ENCODE peak calls at places on chromosomes 11 and 22, in five cellular contexts. One of them, this sample, is unnamed.

GRCh38 chr11:45383229-45383628 is 97.1 kb upstream of the SYT13 start:
- DNase-seq in tibial artery: no peak
- DNase-seq in hepatocyte: no peak
- DNase-seq in lower lobe of right lung: no peak
- DNase-seq in mammary epithelial cell: peak; percentile 6
- DNase-seq in this sample: no peak

GRCh38 chr11:128814856-128815705 is 52.0 kb downstream of the KCNJ1 start:
- DNase-seq in tibial artery: no peak
- DNase-seq in hepatocyte: peak; percentile 82
- DNase-seq in lower lobe of right lung: no peak
- DNase-seq in mammary epithelial cell: peak; percentile 76
- DNase-seq in this sample: no peak

GRCh38 chr11:111978028-111978771 is 41.1 kb downstream of the DIXDC1 start:
- DNase-seq in tibial artery: peak; percentile 90
- DNase-seq in hepatocyte: peak; percentile 74
- DNase-seq in lower lobe of right lung: no peak
- DNase-seq in mammary epithelial cell: peak; percentile 78
- DNase-seq in this sample: no peak

GRCh38 chr11:69513196-69513595 is 31.7 kb downstream of the LINC01488 start:
- DNase-seq in tibial artery: no peak
- DNase-seq in hepatocyte: no peak
- DNase-seq in lower lobe of right lung: peak; percentile 35
- DNase-seq in mammary epithelial cell: no peak
- DNase-seq in this sample: no peak

GRCh38 chr11:33388793-33389525 is 131.8 kb downstream of the HIPK3 start:
- DNase-seq in tibial artery: no peak
- DNase-seq in hepatocyte: no peak
- DNase-seq in lower lobe of right lung: no peak
- DNase-seq in mammary epithelial cell: no peak
- DNase-seq in this sample: no peak

GRCh38 chr11:36361901-36362391 is 65.9 kb downstream of the PRR5L start:
- DNase-seq in tibial artery: peak; percentile 76
- DNase-seq in hepatocyte: peak; percentile 72
- DNase-seq in lower lobe of right lung: peak; percentile 52
- DNase-seq in mammary epithelial cell: peak; percentile 79
- DNase-seq in this sample: no peak

GRCh38 chr11:15965562-15966250 is 390.6 kb downstream of the SOX6 start:
- DNase-seq in tibial artery: no peak
- DNase-seq in hepatocyte: no peak
- DNase-seq in lower lobe of right lung: peak; percentile 64
- DNase-seq in mammary epithelial cell: peak; percentile 80
- DNase-seq in this sample: no peak

GRCh38 chr22:48851933-48852549 is 975.6 kb downstream of the BRD1 start:
- DNase-seq in tibial artery: peak; percentile 41
- DNase-seq in hepatocyte: no peak
- DNase-seq in lower lobe of right lung: no peak
- DNase-seq in mammary epithelial cell: no peak
- DNase-seq in this sample: no peak

GRCh38 chr11:101523634-101524260 is 60.1 kb downstream of the TRPC6 start:
- DNase-seq in tibial artery: no peak
- DNase-seq in hepatocyte: no peak
- DNase-seq in lower lobe of right lung: no peak
- DNase-seq in mammary epithelial cell: peak; percentile 7
- DNase-seq in this sample: no peak

GRCh38 chr11:69115586-69116560 is 39.9 kb upstream of the SMIM38 start:
- DNase-seq in tibial artery: peak; percentile 78
- DNase-seq in hepatocyte: no peak
- DNase-seq in lower lobe of right lung: peak; percentile 90
- DNase-seq in mammary epithelial cell: no peak
- DNase-seq in this sample: no peak

GRCh38 chr11:70126494-70126893 is 48.4 kb downstream of the ANO1 start:
- DNase-seq in tibial artery: no peak
- DNase-seq in hepatocyte: no peak
- DNase-seq in lower lobe of right lung: no peak
- DNase-seq in mammary epithelial cell: peak; percentile 52
- DNase-seq in this sample: no peak

GRCh38 chr11:92225563-92226308 is 1.1 kb downstream of the FAT3 start:
- DNase-seq in tibial artery: peak; percentile 73
- DNase-seq in hepatocyte: peak; percentile 50
- DNase-seq in lower lobe of right lung: no peak
- DNase-seq in mammary epithelial cell: peak; percentile 12
- DNase-seq in this sample: no peak

GRCh38 chr11:46778416-46778815 is 59.4 kb downstream of the F2 start:
- DNase-seq in tibial artery: no peak
- DNase-seq in hepatocyte: no peak
- DNase-seq in lower lobe of right lung: no peak
- DNase-seq in mammary epithelial cell: no peak
- DNase-seq in this sample: no peak

GRCh38 chr11:80155412-80156017 is 714.7 kb upstream of the TENM4 start:
- DNase-seq in tibial artery: no peak
- DNase-seq in hepatocyte: peak; percentile 46
- DNase-seq in lower lobe of right lung: no peak
- DNase-seq in mammary epithelial cell: peak; percentile 17
- DNase-seq in this sample: no peak

GRCh38 chr11:132685174-132685611 is 847.1 kb downstream of the OPCML start:
- DNase-seq in tibial artery: no peak
- DNase-seq in hepatocyte: no peak
- DNase-seq in lower lobe of right lung: no peak
- DNase-seq in mammary epithelial cell: peak; percentile 73
- DNase-seq in this sample: no peak
- H3K4me1 ChIP-seq in tibial artery: no peaks in the 10 kb centered on the region
- H3K4me1 ChIP-seq in hepatocyte: no peaks in the 10 kb centered on the region
- H3K4me1 ChIP-seq in lower lobe of right lung: no peaks in the 10 kb centered on the region
- H3K4me1 ChIP-seq in mammary epithelial cell: peaks cover 14% of the 10 kb centered on the region
- H3K4me1 ChIP-seq in this sample: no peaks in the 10 kb centered on the region

GRCh38 chr11:73244589-73245240 is 26.6 kb downstream of the P2RY2 start:
- DNase-seq in tibial artery: peak; percentile 44
- DNase-seq in hepatocyte: no peak
- DNase-seq in lower lobe of right lung: no peak
- DNase-seq in mammary epithelial cell: no peak
- DNase-seq in this sample: no peak
- H3K4me3 ChIP-seq in tibial artery: no peak overlapping the region
- H3K4me3 ChIP-seq in hepatocyte: no peak overlapping the region
- H3K4me3 ChIP-seq in lower lobe of right lung: no peak overlapping the region
- H3K4me3 ChIP-seq in mammary epithelial cell: no peak overlapping the region
- H3K4me3 ChIP-seq in this sample: no peak overlapping the region

GRCh38 chr11:34508514-34508913 is 5.1 kb downstream of the ELF5 start:
- DNase-seq in tibial artery: no peak
- DNase-seq in hepatocyte: no peak
- DNase-seq in lower lobe of right lung: no peak
- DNase-seq in mammary epithelial cell: no peak
- DNase-seq in this sample: no peak
- H3K4me1 ChIP-seq in tibial artery: no peaks in the 10 kb centered on the region
- H3K4me1 ChIP-seq in hepatocyte: no peaks in the 10 kb centered on the region
- H3K4me1 ChIP-seq in lower lobe of right lung: peaks cover 33% of the 10 kb centered on the region
- H3K4me1 ChIP-seq in mammary epithelial cell: no peaks in the 10 kb centered on the region
- H3K4me1 ChIP-seq in this sample: no peaks in the 10 kb centered on the region

DNA sequence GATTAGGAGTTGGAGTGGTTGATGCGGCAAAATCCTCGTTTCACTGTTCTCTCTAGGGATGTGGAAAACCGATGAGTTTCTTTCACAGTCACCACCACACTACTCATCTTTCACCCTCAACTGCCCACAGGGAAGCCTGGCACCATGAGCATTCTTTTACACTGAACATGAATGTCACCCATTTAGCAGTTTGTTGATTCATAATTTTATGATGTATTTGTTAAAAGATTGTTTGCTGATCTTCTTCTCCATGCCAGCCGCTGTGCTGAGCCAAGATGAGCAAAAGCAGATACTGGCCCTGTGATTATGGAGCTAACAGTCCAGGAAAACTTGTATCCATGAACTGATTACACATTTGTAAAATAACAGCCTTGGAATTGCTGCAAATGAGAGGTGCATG is 3.9 kb upstream of the SCGB1D2 start:
- DNase-seq in tibial artery: no peak
- DNase-seq in hepatocyte: no peak
- DNase-seq in lower lobe of right lung: no peak
- DNase-seq in mammary epithelial cell: no peak
- DNase-seq in this sample: no peak
- H3K4me3 ChIP-seq in tibial artery: no peak overlapping the region
- H3K4me3 ChIP-seq in hepatocyte: no peak overlapping the region
- H3K4me3 ChIP-seq in lower lobe of right lung: no peak overlapping the region
- H3K4me3 ChIP-seq in mammary epithelial cell: no peak overlapping the region
- H3K4me3 ChIP-seq in this sample: no peak overlapping the region

DNA sequence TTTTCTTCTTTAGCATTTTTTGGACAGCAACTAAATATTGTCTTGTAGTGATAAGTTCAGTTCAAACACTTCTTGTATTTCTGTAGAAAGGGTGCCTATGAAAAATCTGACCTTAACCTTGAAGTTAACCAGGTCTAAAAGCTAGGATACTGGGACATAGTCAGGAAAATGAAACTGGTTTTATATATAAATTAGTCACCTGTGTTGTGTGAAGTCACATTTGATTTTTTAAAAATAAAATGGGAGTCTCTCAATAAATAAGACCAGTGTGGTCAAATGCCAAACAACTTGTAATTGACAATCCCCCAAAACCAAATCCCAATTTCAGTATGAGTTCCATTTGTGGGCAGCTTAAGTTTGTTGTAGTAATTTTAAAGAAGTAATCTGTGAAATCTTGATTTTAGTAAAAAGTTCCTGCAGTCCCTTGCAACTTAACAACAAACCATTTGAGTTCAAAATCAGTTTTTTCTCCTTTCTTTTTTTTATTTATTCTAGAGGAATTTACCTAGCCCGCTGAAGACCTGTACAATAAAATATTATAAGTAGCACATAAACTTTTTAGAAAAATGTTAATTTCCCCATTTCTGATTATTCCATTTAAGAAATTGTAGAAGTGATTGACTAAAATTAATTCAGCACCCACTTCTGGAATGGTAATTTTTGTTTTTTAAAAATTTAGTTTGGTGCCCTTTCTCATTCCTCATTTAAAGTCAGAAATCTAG is 84.4 kb upstream of the PPARA start:
- DNase-seq in tibial artery: no peak
- DNase-seq in hepatocyte: no peak
- DNase-seq in lower lobe of right lung: no peak
- DNase-seq in mammary epithelial cell: peak; percentile 46
- DNase-seq in this sample: no peak
- H3K4me1 ChIP-seq in tibial artery: peaks cover 54% of the 10 kb centered on the region
- H3K4me1 ChIP-seq in hepatocyte: peaks cover 3% of the 10 kb centered on the region
- H3K4me1 ChIP-seq in lower lobe of right lung: peaks cover 79% of the 10 kb centered on the region
- H3K4me1 ChIP-seq in mammary epithelial cell: peaks cover 43% of the 10 kb centered on the region
- H3K4me1 ChIP-seq in this sample: peaks cover 7% of the 10 kb centered on the region

DNA sequence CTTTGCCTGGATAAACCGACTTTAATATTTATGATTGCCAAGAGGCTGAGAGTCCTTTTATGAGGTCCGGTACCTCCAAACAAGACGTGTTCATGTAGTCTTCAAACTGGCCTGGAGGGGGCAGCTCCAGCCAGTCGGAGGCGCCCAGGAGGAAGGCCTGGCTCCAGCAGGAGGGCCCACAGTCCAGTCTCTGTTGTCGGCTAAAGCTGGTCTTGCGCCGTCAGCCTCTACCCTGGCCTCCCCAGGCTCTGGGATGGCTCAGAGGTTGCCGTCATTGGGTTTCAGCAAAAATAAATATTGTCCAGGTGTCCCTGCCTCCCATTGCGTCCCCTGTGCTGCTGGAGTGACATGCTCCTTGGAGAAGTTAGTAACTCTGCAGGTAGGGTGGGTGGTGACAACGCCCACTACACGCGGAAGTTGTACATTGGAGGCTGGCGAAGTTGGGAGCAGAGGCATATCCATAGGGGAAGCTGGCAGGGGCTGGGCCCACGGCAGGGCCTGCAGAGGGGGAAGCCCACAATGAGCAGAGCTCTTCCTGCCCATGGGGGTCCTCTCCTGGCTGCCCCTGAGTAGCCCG is 1.0 kb upstream of the SLC25A1 start:
- DNase-seq in tibial artery: peak; percentile 91
- DNase-seq in hepatocyte: peak; percentile 92
- DNase-seq in lower lobe of right lung: peak; percentile 83
- DNase-seq in mammary epithelial cell: peak; percentile 67
- DNase-seq in this sample: no peak
- H3K4me3 ChIP-seq in tibial artery: peak overlapping the region; percentile 78
- H3K4me3 ChIP-seq in hepatocyte: peak overlapping the region; percentile 40
- H3K4me3 ChIP-seq in lower lobe of right lung: peak overlapping the region; percentile 81
- H3K4me3 ChIP-seq in mammary epithelial cell: peak overlapping the region; percentile 47
- H3K4me3 ChIP-seq in this sample: peak overlapping the region; percentile 80

GRCh38 chr11:123548774-123549173 is 105.7 kb downstream of the SCN3B start:
- DNase-seq in tibial artery: no peak
- DNase-seq in hepatocyte: no peak
- DNase-seq in lower lobe of right lung: no peak
- DNase-seq in mammary epithelial cell: no peak
- DNase-seq in this sample: no peak
- H3K4me1 ChIP-seq in tibial artery: no peaks in the 10 kb centered on the region
- H3K4me1 ChIP-seq in hepatocyte: peaks cover 5% of the 10 kb centered on the region
- H3K4me1 ChIP-seq in lower lobe of right lung: no peaks in the 10 kb centered on the region
- H3K4me1 ChIP-seq in mammary epithelial cell: no peaks in the 10 kb centered on the region
- H3K4me1 ChIP-seq in this sample: no peaks in the 10 kb centered on the region

GRCh38 chr11:2477936-2478335 is 33.1 kb downstream of the KCNQ1 start:
- DNase-seq in tibial artery: no peak
- DNase-seq in hepatocyte: no peak
- DNase-seq in lower lobe of right lung: no peak
- DNase-seq in mammary epithelial cell: no peak
- DNase-seq in this sample: no peak
- H3K4me3 ChIP-seq in tibial artery: no peak overlapping the region
- H3K4me3 ChIP-seq in hepatocyte: no peak overlapping the region
- H3K4me3 ChIP-seq in lower lobe of right lung: no peak overlapping the region
- H3K4me3 ChIP-seq in mammary epithelial cell: no peak overlapping the region
- H3K4me3 ChIP-seq in this sample: no peak overlapping the region

DNA sequence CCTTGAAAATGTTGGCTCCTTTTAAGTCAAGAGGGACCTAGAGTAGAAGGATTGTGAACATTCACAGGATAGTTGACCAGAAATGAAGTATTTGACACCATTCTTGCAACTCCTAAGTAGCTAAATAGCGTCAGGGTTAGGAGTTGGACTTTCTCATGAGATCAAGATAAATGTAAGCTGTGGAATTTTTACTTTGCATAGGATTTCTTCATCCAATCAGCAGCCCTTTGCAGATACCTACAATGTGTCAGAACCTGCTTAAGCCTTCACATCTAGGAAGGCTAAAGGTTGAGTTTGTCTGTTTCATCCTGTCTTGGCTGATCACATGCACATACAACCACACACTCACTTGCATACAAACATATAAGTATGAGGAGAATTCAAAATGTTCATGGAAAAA is 32.3 kb downstream of the CD44 start:
- DNase-seq in tibial artery: no peak
- DNase-seq in hepatocyte: no peak
- DNase-seq in lower lobe of right lung: no peak
- DNase-seq in mammary epithelial cell: no peak
- DNase-seq in this sample: no peak
- H3K4me1 ChIP-seq in tibial artery: peaks cover 59% of the 10 kb centered on the region
- H3K4me1 ChIP-seq in hepatocyte: peaks cover 36% of the 10 kb centered on the region
- H3K4me1 ChIP-seq in lower lobe of right lung: peaks cover 86% of the 10 kb centered on the region
- H3K4me1 ChIP-seq in mammary epithelial cell: peaks cover 61% of the 10 kb centered on the region
- H3K4me1 ChIP-seq in this sample: peaks cover 96% of the 10 kb centered on the region

GRCh38 chr11:8808226-8808585 is 102.8 kb upstream of the AKIP1 start:
- DNase-seq in tibial artery: no peak
- DNase-seq in hepatocyte: no peak
- DNase-seq in lower lobe of right lung: no peak
- DNase-seq in mammary epithelial cell: no peak
- DNase-seq in this sample: no peak
- H3K4me3 ChIP-seq in tibial artery: peak overlapping the region; percentile 71
- H3K4me3 ChIP-seq in hepatocyte: no peak overlapping the region
- H3K4me3 ChIP-seq in lower lobe of right lung: peak overlapping the region; percentile 61
- H3K4me3 ChIP-seq in mammary epithelial cell: peak overlapping the region; percentile 80
- H3K4me3 ChIP-seq in this sample: no peak overlapping the region